ENCODE peak calls at places on chromosome 4, in ten cellular contexts. One of them, this sample, is unnamed. For H3K4me1, the result is how much of the 10 kb centered on the place peaks cover.

GRCh38 chr4:76377922-76378321 is 43.0 kb downstream of the CCDC158 start:
- DNase-seq in vagina: no peak
- DNase-seq in left lung: no peak
- DNase-seq in cardiac muscle cell: peak
- DNase-seq in A673: peak
- DNase-seq in mucosa of descending colon: no peak
- DNase-seq in heart right ventricle: no peak
- DNase-seq in MM.1S: peak
- DNase-seq in fibroblast of lung: peak
- DNase-seq in thoracic aorta: no peak
- DNase-seq in this sample: no peak

GRCh38 chr4:94290245-94290644 is 52.4 kb downstream of the HPGDS start:
- DNase-seq in vagina: no peak
- DNase-seq in left lung: no peak
- DNase-seq in cardiac muscle cell: no peak
- DNase-seq in A673: no peak
- DNase-seq in mucosa of descending colon: no peak
- DNase-seq in heart right ventricle: no peak
- DNase-seq in MM.1S: no peak
- DNase-seq in fibroblast of lung: no peak
- DNase-seq in thoracic aorta: no peak
- DNase-seq in this sample: no peak

GRCh38 chr4:112245383-112245782 is 13.8 kb downstream of the AP1AR start:
- DNase-seq in vagina: no peak
- DNase-seq in left lung: no peak
- DNase-seq in cardiac muscle cell: peak
- DNase-seq in A673: no peak
- DNase-seq in mucosa of descending colon: no peak
- DNase-seq in heart right ventricle: no peak
- DNase-seq in MM.1S: no peak
- DNase-seq in fibroblast of lung: peak
- DNase-seq in thoracic aorta: no peak
- DNase-seq in this sample: no peak

GRCh38 chr4:118034061-118034785 is at the start of gene NDST3:
- DNase-seq in vagina: no peak
- DNase-seq in left lung: peak
- DNase-seq in cardiac muscle cell: peak
- DNase-seq in A673: peak
- DNase-seq in mucosa of descending colon: peak
- DNase-seq in heart right ventricle: peak
- DNase-seq in MM.1S: peak
- DNase-seq in fibroblast of lung: peak
- DNase-seq in thoracic aorta: no peak
- DNase-seq in this sample: peak

GRCh38 chr4:75922588-75922987 is 18.2 kb downstream of the NAAA start:
- DNase-seq in vagina: no peak
- DNase-seq in left lung: no peak
- DNase-seq in cardiac muscle cell: no peak
- DNase-seq in A673: no peak
- DNase-seq in mucosa of descending colon: no peak
- DNase-seq in heart right ventricle: no peak
- DNase-seq in MM.1S: no peak
- DNase-seq in fibroblast of lung: no peak
- DNase-seq in thoracic aorta: no peak
- DNase-seq in this sample: no peak

GRCh38 chr4:148901075-148901705 is 459.0 kb upstream of the NR3C2 start:
- DNase-seq in vagina: no peak
- DNase-seq in left lung: no peak
- DNase-seq in cardiac muscle cell: no peak
- DNase-seq in A673: no peak
- DNase-seq in mucosa of descending colon: no peak
- DNase-seq in heart right ventricle: no peak
- DNase-seq in MM.1S: no peak
- DNase-seq in fibroblast of lung: no peak
- DNase-seq in thoracic aorta: no peak
- DNase-seq in this sample: no peak

GRCh38 chr4:183969596-183969995 is 64.5 kb downstream of the STOX2 start:
- DNase-seq in vagina: no peak
- DNase-seq in left lung: no peak
- DNase-seq in cardiac muscle cell: no peak
- DNase-seq in A673: no peak
- DNase-seq in mucosa of descending colon: no peak
- DNase-seq in heart right ventricle: no peak
- DNase-seq in MM.1S: no peak
- DNase-seq in fibroblast of lung: no peak
- DNase-seq in thoracic aorta: no peak
- DNase-seq in this sample: no peak

GRCh38 chr4:118736867-118737266 is 51.7 kb downstream of the METTL14 start:
- DNase-seq in vagina: no peak
- DNase-seq in left lung: no peak
- DNase-seq in cardiac muscle cell: no peak
- DNase-seq in A673: no peak
- DNase-seq in mucosa of descending colon: no peak
- DNase-seq in heart right ventricle: no peak
- DNase-seq in MM.1S: no peak
- DNase-seq in fibroblast of lung: no peak
- DNase-seq in thoracic aorta: no peak
- DNase-seq in this sample: no peak

GRCh38 chr4:5959221-5959982 is 58.8 kb downstream of the C4orf50 start:
- DNase-seq in vagina: peak
- DNase-seq in left lung: no peak
- DNase-seq in cardiac muscle cell: no peak
- DNase-seq in A673: peak
- DNase-seq in mucosa of descending colon: no peak
- DNase-seq in heart right ventricle: no peak
- DNase-seq in MM.1S: no peak
- DNase-seq in fibroblast of lung: no peak
- DNase-seq in thoracic aorta: no peak
- DNase-seq in this sample: no peak

GRCh38 chr4:55468724-55469123 is 73.0 kb downstream of the TMEM165 start:
- DNase-seq in vagina: no peak
- DNase-seq in left lung: no peak
- DNase-seq in cardiac muscle cell: peak
- DNase-seq in A673: no peak
- DNase-seq in mucosa of descending colon: no peak
- DNase-seq in heart right ventricle: no peak
- DNase-seq in MM.1S: no peak
- DNase-seq in fibroblast of lung: peak
- DNase-seq in thoracic aorta: no peak
- DNase-seq in this sample: no peak

GRCh38 chr4:89894654-89895652 is at the start of gene MMRN1:
- DNase-seq in vagina: no peak
- DNase-seq in left lung: no peak
- DNase-seq in cardiac muscle cell: peak
- DNase-seq in A673: peak
- DNase-seq in mucosa of descending colon: no peak
- DNase-seq in heart right ventricle: no peak
- DNase-seq in MM.1S: peak
- DNase-seq in fibroblast of lung: no peak
- DNase-seq in thoracic aorta: no peak
- DNase-seq in this sample: peak

GRCh38 chr4:74394476-74395136 is 29.7 kb downstream of the EREG start:
- DNase-seq in vagina: no peak
- DNase-seq in left lung: no peak
- DNase-seq in cardiac muscle cell: peak
- DNase-seq in A673: no peak
- DNase-seq in mucosa of descending colon: no peak
- DNase-seq in heart right ventricle: no peak
- DNase-seq in MM.1S: no peak
- DNase-seq in fibroblast of lung: peak
- DNase-seq in thoracic aorta: no peak
- DNase-seq in this sample: no peak

GRCh38 chr4:182853731-182854130 is 63.5 kb downstream of the DCTD start:
- DNase-seq in vagina: no peak
- DNase-seq in left lung: no peak
- DNase-seq in cardiac muscle cell: no peak
- DNase-seq in A673: no peak
- DNase-seq in mucosa of descending colon: no peak
- DNase-seq in heart right ventricle: no peak
- DNase-seq in MM.1S: no peak
- DNase-seq in fibroblast of lung: no peak
- DNase-seq in thoracic aorta: no peak
- DNase-seq in this sample: no peak

GRCh38 chr4:125315571-125316390 is 1.0 kb downstream of the FAT4 start:
- DNase-seq in vagina: no peak
- DNase-seq in left lung: peak
- DNase-seq in cardiac muscle cell: peak
- DNase-seq in A673: peak
- DNase-seq in mucosa of descending colon: no peak
- DNase-seq in heart right ventricle: peak
- DNase-seq in MM.1S: peak
- DNase-seq in fibroblast of lung: peak
- DNase-seq in thoracic aorta: no peak
- DNase-seq in this sample: no peak

GRCh38 chr4:25180524-25181131 is 20.4 kb upstream of the SEPSECS start:
- DNase-seq in vagina: no peak
- DNase-seq in left lung: no peak
- DNase-seq in cardiac muscle cell: peak
- DNase-seq in A673: peak
- DNase-seq in mucosa of descending colon: no peak
- DNase-seq in heart right ventricle: no peak
- DNase-seq in MM.1S: peak
- DNase-seq in fibroblast of lung: peak
- DNase-seq in thoracic aorta: no peak
- DNase-seq in this sample: peak

GRCh38 chr4:26022346-26022891 is 108.4 kb downstream of the SMIM20 start:
- DNase-seq in vagina: no peak
- DNase-seq in left lung: no peak
- DNase-seq in cardiac muscle cell: no peak
- DNase-seq in A673: no peak
- DNase-seq in mucosa of descending colon: no peak
- DNase-seq in heart right ventricle: no peak
- DNase-seq in MM.1S: no peak
- DNase-seq in fibroblast of lung: peak
- DNase-seq in thoracic aorta: no peak
- DNase-seq in this sample: no peak

GRCh38 chr4:2923678-2924173 is 39.5 kb downstream of the NOP14 start:
- DNase-seq in vagina: no peak
- DNase-seq in left lung: no peak
- DNase-seq in cardiac muscle cell: no peak
- DNase-seq in A673: no peak
- DNase-seq in mucosa of descending colon: peak
- DNase-seq in heart right ventricle: no peak
- DNase-seq in MM.1S: no peak
- DNase-seq in fibroblast of lung: no peak
- DNase-seq in thoracic aorta: no peak
- DNase-seq in this sample: no peak

GRCh38 chr4:173169178-173169427 is 492 bp downstream of the GALNT7 start:
- DNase-seq in vagina: no peak
- DNase-seq in left lung: no peak
- DNase-seq in cardiac muscle cell: no peak
- DNase-seq in A673: no peak
- DNase-seq in mucosa of descending colon: no peak
- DNase-seq in heart right ventricle: peak
- DNase-seq in MM.1S: no peak
- DNase-seq in fibroblast of lung: no peak
- DNase-seq in thoracic aorta: no peak
- DNase-seq in this sample: no peak
- H3K4me3 ChIP-seq in vagina: peak
- H3K4me3 ChIP-seq in left lung: peak
- H3K4me3 ChIP-seq in cardiac muscle cell: peak
- H3K4me3 ChIP-seq in A673: peak
- H3K4me3 ChIP-seq in mucosa of descending colon: peak
- H3K4me3 ChIP-seq in heart right ventricle: peak
- H3K4me3 ChIP-seq in MM.1S: peak
- H3K4me3 ChIP-seq in fibroblast of lung: peak
- H3K4me3 ChIP-seq in thoracic aorta: peak
- H3K4me3 ChIP-seq in this sample: peak

DNA sequence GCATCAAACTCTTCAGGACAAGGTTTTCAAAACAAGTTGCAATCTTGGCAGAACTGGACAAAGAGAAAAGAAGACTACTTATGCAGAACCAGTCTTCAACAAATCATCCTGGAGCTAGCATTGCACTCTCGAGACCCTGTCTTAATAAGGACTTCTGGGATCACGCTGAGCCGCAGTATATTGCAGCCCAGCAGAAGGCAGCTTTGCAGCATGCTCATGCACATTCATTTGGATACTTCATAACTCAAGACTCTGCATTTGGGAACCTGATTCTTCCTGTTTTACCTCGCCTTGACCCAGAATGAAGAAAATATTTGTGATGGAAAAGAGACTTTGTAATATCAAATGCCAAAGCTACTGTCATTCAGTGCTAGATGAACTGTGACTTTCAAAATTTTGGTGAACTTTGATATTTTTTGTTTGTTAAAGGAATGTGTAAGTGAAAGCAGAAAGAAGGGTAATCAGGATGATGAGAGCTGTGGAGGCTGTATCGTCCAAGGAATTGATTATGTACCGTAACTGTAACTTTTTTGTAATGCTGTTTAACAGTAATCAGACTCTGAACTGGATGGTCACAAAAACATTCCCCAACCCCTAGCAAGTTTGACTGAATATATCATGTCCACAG is 27.2 kb downstream of the HSPA4L start:
- DNase-seq in vagina: no peak
- DNase-seq in left lung: no peak
- DNase-seq in cardiac muscle cell: peak
- DNase-seq in A673: peak
- DNase-seq in mucosa of descending colon: no peak
- DNase-seq in heart right ventricle: no peak
- DNase-seq in MM.1S: no peak
- DNase-seq in fibroblast of lung: peak
- DNase-seq in thoracic aorta: no peak
- DNase-seq in this sample: no peak
- TF ChIP-seq CTCF in vagina: no peak
- TF ChIP-seq CTCF in left lung: no peak
- TF ChIP-seq CTCF in cardiac muscle cell: peak
- TF ChIP-seq CTCF in A673: peak
- TF ChIP-seq CTCF in mucosa of descending colon: no peak
- TF ChIP-seq CTCF in heart right ventricle: no peak
- TF ChIP-seq CTCF in MM.1S: no peak
- TF ChIP-seq CTCF in fibroblast of lung: peak
- TF ChIP-seq CTCF in thoracic aorta: no peak
- TF ChIP-seq CTCF in this sample: peak

GRCh38 chr4:48122756-48123155 is 11.3 kb downstream of the TXK start:
- DNase-seq in vagina: no peak
- DNase-seq in left lung: no peak
- DNase-seq in cardiac muscle cell: no peak
- DNase-seq in A673: no peak
- DNase-seq in mucosa of descending colon: no peak
- DNase-seq in heart right ventricle: no peak
- DNase-seq in MM.1S: no peak
- DNase-seq in fibroblast of lung: no peak
- DNase-seq in thoracic aorta: no peak
- DNase-seq in this sample: no peak
- H3K4me1 ChIP-seq in vagina: under half
- H3K4me1 ChIP-seq in left lung: under half
- H3K4me1 ChIP-seq in cardiac muscle cell: under half
- H3K4me1 ChIP-seq in A673: under half
- H3K4me1 ChIP-seq in mucosa of descending colon: under half
- H3K4me1 ChIP-seq in heart right ventricle: under half
- H3K4me1 ChIP-seq in MM.1S: under half
- H3K4me1 ChIP-seq in fibroblast of lung: under half
- H3K4me1 ChIP-seq in thoracic aorta: under half
- H3K4me1 ChIP-seq in this sample: under half

DNA sequence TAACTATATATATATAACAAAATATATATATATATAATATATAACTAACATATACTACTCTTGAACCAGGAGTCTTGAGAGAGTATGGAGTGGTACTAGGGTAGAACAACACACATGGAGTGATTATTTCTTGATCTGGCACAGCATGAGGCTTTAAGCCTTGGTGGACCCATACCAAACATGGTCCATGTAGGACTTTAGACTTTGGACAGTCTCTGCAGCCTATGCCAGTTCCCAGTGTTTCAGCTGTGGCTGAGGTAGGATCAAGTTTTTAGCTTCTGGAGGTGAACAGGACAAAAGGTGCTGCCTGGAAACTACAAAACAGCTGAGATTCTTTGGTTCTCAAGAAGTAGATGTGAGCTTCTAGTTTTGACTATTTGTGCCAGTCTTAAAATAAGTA is 20.6 kb downstream of the CORIN start:
- DNase-seq in vagina: no peak
- DNase-seq in left lung: no peak
- DNase-seq in cardiac muscle cell: no peak
- DNase-seq in A673: no peak
- DNase-seq in mucosa of descending colon: no peak
- DNase-seq in heart right ventricle: no peak
- DNase-seq in MM.1S: no peak
- DNase-seq in fibroblast of lung: no peak
- DNase-seq in thoracic aorta: no peak
- DNase-seq in this sample: no peak
- H3K4me3 ChIP-seq in vagina: no peak
- H3K4me3 ChIP-seq in left lung: no peak
- H3K4me3 ChIP-seq in cardiac muscle cell: no peak
- H3K4me3 ChIP-seq in A673: no peak
- H3K4me3 ChIP-seq in mucosa of descending colon: no peak
- H3K4me3 ChIP-seq in heart right ventricle: no peak
- H3K4me3 ChIP-seq in MM.1S: no peak
- H3K4me3 ChIP-seq in fibroblast of lung: no peak
- H3K4me3 ChIP-seq in thoracic aorta: no peak
- H3K4me3 ChIP-seq in this sample: no peak